ENCODE peak calls at places on chromosomes 16 and 17, in five cellular contexts. Y is foreskin keratinocyte, E is A549, L is heart left ventricle, T is RWPE2. W is an unnamed sample.

GRCh38 chr16:70638814-70639792 is 7.3 kb upstream of the IL34 start:
- ATAC-seq in Y (peak; percentile 64), E (peak; percentile 47), L (peak; percentile 52), T (no peak), W (peak; percentile 65)

GRCh38 chr16:89357460-89357859 is 132.9 kb downstream of the ANKRD11 start:
- ATAC-seq in Y (no peak), E (no peak), L (peak; percentile 55), T (no peak), W (no peak)

GRCh38 chr17:21033350-21033749 is 9.5 kb downstream of the USP22 start:
- ATAC-seq in Y (peak; percentile 25), E (no peak), L (peak; percentile 14), T (no peak), W (no peak)

GRCh38 chr16:67594956-67595355 is 32.6 kb downstream of the CTCF start:
- ATAC-seq in Y (peak; percentile 68), E (peak; percentile 50), L (peak; percentile 50), T (peak; percentile 90), W (peak; percentile 70)

GRCh38 chr17:64155090-64155630 is 25.2 kb upstream of the ERN1 start:
- ATAC-seq in Y (no peak), E (no peak), L (no peak), T (no peak), W (no peak)

GRCh38 chr16:88596477-88596876 is 26.3 kb downstream of the ZC3H18 start:
- ATAC-seq in Y (no peak), E (no peak), L (no peak), T (no peak), W (peak; percentile 19)

GRCh38 chr16:79618041-79618711 is 17.6 kb upstream of the MAF start:
- ATAC-seq in Y (no peak), E (no peak), L (no peak), T (no peak), W (no peak)

GRCh38 chr17:40915199-40915661 is 22.2 kb downstream of the KRT23 start:
- ATAC-seq in Y (peak; percentile 87), E (peak; percentile 90), L (no peak), T (peak; percentile 84), W (no peak)

GRCh38 chr17:17341452-17341851 is 38.3 kb downstream of the NT5M start:
- ATAC-seq in Y (no peak), E (no peak), L (peak; percentile 43), T (no peak), W (no peak)

GRCh38 chr16:87534030-87534653 is 41.3 kb upstream of the ZCCHC14 start:
- ATAC-seq in Y (no peak), E (no peak), L (no peak), T (no peak), W (no peak)

GRCh38 chr16:68902376-68903345 is 59.3 kb downstream of the TANGO6 start:
- ATAC-seq in Y (peak; percentile 51), E (peak; percentile 91), L (peak; percentile 54), T (peak; percentile 73), W (peak; percentile 40)

GRCh38 chr17:60944751-60945150 is 267.1 kb downstream of the BCAS3 start:
- ATAC-seq in Y (no peak), E (no peak), L (no peak), T (no peak), W (no peak)

GRCh38 chr17:416293-417206 is 63.9 kb upstream of the RPH3AL start:
- ATAC-seq in Y (no peak), E (no peak), L (no peak), T (no peak), W (no peak)

GRCh38 chr17:71084219-71084618 is 914.9 kb downstream of the KCNJ2 start:
- ATAC-seq in Y (peak; percentile 35), E (peak; percentile 82), L (no peak), T (peak; percentile 54), W (no peak)

GRCh38 chr17:68684860-68685493 is 83.8 kb upstream of the FAM20A start:
- ATAC-seq in Y (no peak), E (no peak), L (peak; percentile 81), T (no peak), W (peak; percentile 89)

GRCh38 chr16:47045023-47045422 is 71.5 kb upstream of the DNAJA2 start:
- ATAC-seq in Y (no peak), E (no peak), L (no peak), T (no peak), W (no peak)

GRCh38 chr16:85631230-85631629 is 18.1 kb downstream of the GSE1 start:
- ATAC-seq in Y (no peak), E (no peak), L (no peak), T (no peak), W (no peak)

GRCh38 chr16:87126403-87127025 is 190.7 kb downstream of the C16orf95 start:
- ATAC-seq in Y (peak; percentile 42), E (peak; percentile 28), L (no peak), T (peak; percentile 60), W (no peak)

GRCh38 chr17:47851764-47852112 is 775 bp upstream of the SP6 start:
- ATAC-seq in Y (no peak), E (no peak), L (no peak), T (no peak), W (no peak)

GRCh38 chr16:78932395-78932794 is 668.1 kb downstream of the MAF start:
- ATAC-seq in Y (no peak), E (no peak), L (no peak), T (no peak), W (no peak)

GRCh38 chr17:50905460-50905803 is 39.3 kb upstream of the TOB1 start:
- ATAC-seq in Y (no peak), E (no peak), L (no peak), T (no peak), W (no peak)

GRCh38 chr17:80992077-80992947 is 671 bp downstream of the CHMP6 start:
- ATAC-seq in Y (no peak), E (peak; percentile 16), L (peak; percentile 15), T (peak; percentile 15), W (peak; percentile 29)

GRCh38 chr17:63641678-63642077 is 19.5 kb downstream of the MAP3K3 start:
- ATAC-seq in Y (no peak), E (no peak), L (peak; percentile 46), T (no peak), W (peak; percentile 58)

GRCh38 chr17:2090804-2091534 is 36.1 kb downstream of the HIC1 start:
- ATAC-seq in Y (peak; percentile 68), E (peak; percentile 72), L (peak; percentile 64), T (peak; percentile 84), W (peak; percentile 86)

GRCh38 chr16:87371261-87371866 is 12.2 kb downstream of the FBXO31 start:
- ATAC-seq in Y (no peak), E (no peak), L (peak; percentile 56), T (no peak), W (no peak)

GRCh38 chr17:9350083-9350482 is 225.5 kb downstream of the STX8 start:
- ATAC-seq in Y (no peak), E (peak; percentile 80), L (no peak), T (peak; percentile 100), W (no peak)

GRCh38 chr17:9925457-9925856 is 20.4 kb upstream of the RCVRN start:
- ATAC-seq in Y (no peak), E (peak; percentile 6), L (no peak), T (no peak), W (no peak)

GRCh38 chr16:17270683-17271109 is 200.1 kb downstream of the XYLT1 start:
- ATAC-seq in Y (no peak), E (no peak), L (peak; percentile 62), T (no peak), W (no peak)

GRCh38 chr17:17176341-17176740 is 29.8 kb downstream of the PLD6 start:
- ATAC-seq in Y (no peak), E (no peak), L (no peak), T (no peak), W (no peak)

GRCh38 chr16:82067042-82067809 is 32.2 kb downstream of the HSD17B2 start:
- ATAC-seq in Y (no peak), E (no peak), L (no peak), T (no peak), W (no peak)

GRCh38 chr17:8746501-8747236 is 2.0 kb upstream of the CCDC42 start:
- ATAC-seq in Y (peak; percentile 9), E (peak; percentile 42), L (no peak), T (peak; percentile 16), W (no peak)

GRCh38 chr17:81608082-81608481 is 28.8 kb downstream of the NPLOC4 start:
- ATAC-seq in Y (no peak), E (no peak), L (no peak), T (no peak), W (no peak)

GRCh38 chr17:10812674-10813073 is 8.8 kb upstream of the TMEM238L start:
- ATAC-seq in Y (no peak), E (no peak), L (peak; percentile 81), T (no peak), W (no peak)

GRCh38 chr16:3810818-3811217 is 69.7 kb downstream of the CREBBP start:
- ATAC-seq in Y (no peak), E (no peak), L (no peak), T (no peak), W (no peak)
- H3K4me1 ChIP-seq in Y (no peaks in the 10 kb centered on the region), E (no peaks in the 10 kb centered on the region), L (peaks cover 33% of the 10 kb centered on the region), T (no peaks in the 10 kb centered on the region), W (no peaks in the 10 kb centered on the region)

DNA sequence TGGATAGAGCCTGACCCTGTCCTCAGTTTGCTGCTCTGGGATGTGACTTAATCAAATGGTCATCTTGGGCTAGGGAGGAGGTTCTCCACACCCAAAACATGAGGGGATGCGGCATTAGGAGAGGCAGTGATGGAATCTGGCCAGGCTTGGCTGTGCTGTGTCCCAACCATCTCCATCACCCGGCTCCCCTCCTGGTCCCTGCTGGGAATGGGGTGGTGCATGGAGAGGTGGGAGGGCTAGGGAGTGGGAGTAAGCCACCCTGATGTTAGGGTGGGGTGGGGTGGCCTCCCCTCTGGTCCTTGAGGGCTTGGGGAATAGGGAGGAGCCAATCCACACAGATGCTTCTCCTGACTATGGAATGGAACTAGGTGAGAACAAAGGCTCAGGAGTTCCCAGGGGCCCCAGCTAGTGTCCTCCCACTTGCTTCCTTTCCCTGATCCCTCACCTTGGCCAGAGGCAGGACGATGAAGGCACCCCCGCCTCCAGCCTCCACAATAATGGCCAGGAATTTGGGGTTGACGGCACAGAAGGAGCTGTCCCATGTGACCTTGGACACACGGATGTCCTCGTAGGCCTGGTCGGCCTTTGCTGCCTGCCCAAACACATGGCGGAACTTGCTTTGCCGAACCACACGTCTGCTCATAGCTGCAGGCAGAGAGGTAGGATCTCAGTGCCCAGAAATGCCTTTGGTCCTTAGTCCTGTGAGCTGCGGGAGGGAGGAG is 1.8 kb downstream of the CORO6 start:
- ATAC-seq in Y (no peak), E (no peak), L (no peak), T (no peak), W (no peak)
- H3K4me1 ChIP-seq in Y (peaks cover 34% of the 10 kb centered on the region), E (peaks cover 43% of the 10 kb centered on the region), L (peaks cover 39% of the 10 kb centered on the region), T (peaks cover 25% of the 10 kb centered on the region), W (peaks cover 53% of the 10 kb centered on the region)

GRCh38 chr17:57092171-57092570 is 7.1 kb downstream of the AKAP1 start:
- ATAC-seq in Y (no peak), E (no peak), L (no peak), T (no peak), W (peak; percentile 83)

GRCh38 chr17:57089391-57089790 is 4.3 kb downstream of the AKAP1 start:
- ATAC-seq in Y (no peak), E (no peak), L (no peak), T (no peak), W (no peak)

GRCh38 chr17:57090560-57091185 is 5.6 kb downstream of the AKAP1 start:
- ATAC-seq in Y (no peak), E (no peak), L (peak; percentile 4), T (no peak), W (no peak)

GRCh38 chr17:57092779-57093178 is 7.7 kb downstream of the AKAP1 start:
- ATAC-seq in Y (no peak), E (no peak), L (no peak), T (no peak), W (peak; percentile 68)

GRCh38 chr17:57091186-57091618 is 6.2 kb downstream of the AKAP1 start:
- ATAC-seq in Y (no peak), E (no peak), L (peak; percentile 92), T (no peak), W (peak; percentile 57)
- H3K4me1 ChIP-seq in Y (peaks cover 9% of the 10 kb centered on the region), E (peaks cover 17% of the 10 kb centered on the region), L (peaks cover 63% of the 10 kb centered on the region), T (peaks cover 10% of the 10 kb centered on the region), W (peaks cover 100% of the 10 kb centered on the region)

GRCh38 chr16:55499281-55499680 is 9.6 kb upstream of the LPCAT2 start:
- ATAC-seq in Y (no peak), E (no peak), L (no peak), T (no peak), W (no peak)
- H3K4me1 ChIP-seq in Y (peaks cover 45% of the 10 kb centered on the region), E (peaks cover 18% of the 10 kb centered on the region), L (peaks cover 51% of the 10 kb centered on the region), T (peaks cover 59% of the 10 kb centered on the region), W (no peaks in the 10 kb centered on the region)

W was measured in gastroesophageal sphincter.